ENCODE peak calls at places on chromosomes 12 and 14, in four cellular contexts. C is tibial artery, B is PC-3, O is BE2C. Q is an unnamed sample.

GRCh38 chr12:68040450-68041075 is 51.3 kb downstream of the IFNG-AS1 start:
- DNase-seq in B (peak), C (peak), O (peak), Q (peak)

GRCh38 chr12:47949441-47950341 is 13.7 kb upstream of the TMEM106C start:
- DNase-seq in C (peak), O (peak), B (peak), Q (peak)

GRCh38 chr12:1594045-1594294 is 411 bp downstream of the FBXL14 start:
- DNase-seq in C (peak), O (peak), B (peak), Q (peak)

GRCh38 chr12:47903927-47904646 is 707 bp downstream of the VDR start:
- DNase-seq in O (no peak), C (peak), B (peak), Q (no peak)

GRCh38 chr14:96177766-96178377 is 26.8 kb upstream of the BDKRB2 start:
- DNase-seq in C (peak), B (no peak), O (no peak), Q (peak)

GRCh38 chr14:35549551-35549950 is 15.6 kb downstream of the INSM2 start:
- DNase-seq in B (no peak), C (no peak), O (no peak), Q (no peak)

GRCh38 chr12:77225373-77225772 is 160.0 kb upstream of the E2F7 start:
- DNase-seq in C (no peak), B (no peak), O (no peak), Q (no peak)

GRCh38 chr14:83023369-83023768 is 1489.7 kb upstream of the SEL1L start:
- DNase-seq in C (no peak), B (no peak), O (no peak), Q (no peak)

GRCh38 chr14:39884091-39884490 is 451.9 kb upstream of the FBXO33 start:
- DNase-seq in O (no peak), C (no peak), B (no peak), Q (no peak)

GRCh38 chr12:15875863-15876262 is 6.3 kb upstream of the STRAP start:
- DNase-seq in B (no peak), O (no peak), C (no peak), Q (no peak)

GRCh38 chr12:44654641-44655625 is 221.2 kb downstream of the NELL2 start:
- DNase-seq in C (no peak), O (no peak), B (no peak), Q (no peak)

GRCh38 chr12:113194971-113195391 is 9.5 kb downstream of the RITA1 start:
- DNase-seq in B (no peak), O (no peak), C (no peak), Q (peak)

GRCh38 chr12:75724913-75725312 is 213.5 kb upstream of the KRR1 start:
- DNase-seq in C (no peak), O (peak), B (peak), Q (no peak)

GRCh38 chr12:5388581-5389535 is 43.0 kb upstream of the NTF3 start:
- DNase-seq in B (peak), O (no peak), C (no peak), Q (no peak)

GRCh38 chr12:32995623-32996022 is 99.0 kb upstream of the PKP2 start:
- DNase-seq in C (no peak), O (no peak), B (peak), Q (no peak)

GRCh38 chr14:102772781-102773570 is 4.3 kb upstream of the TRAF3 start:
- DNase-seq in B (no peak), O (peak), C (no peak), Q (peak)

GRCh38 chr12:27285395-27285794 is 41.3 kb downstream of the STK38L start:
- DNase-seq in B (no peak), O (no peak), C (no peak), Q (no peak)

GRCh38 chr14:56173360-56173922 is 55.2 kb downstream of the PELI2 start:
- DNase-seq in B (no peak), O (no peak), C (no peak), Q (no peak)

GRCh38 chr12:72057330-72057911 is 118.8 kb downstream of the TPH2 start:
- DNase-seq in C (no peak), O (no peak), B (no peak), Q (no peak)

GRCh38 chr12:121314441-121314840 is 17.9 kb upstream of the CAMKK2 start:
- DNase-seq in B (no peak), O (no peak), C (no peak), Q (no peak)

GRCh38 chr12:6342140-6342889 is 439 bp upstream of the TNFRSF1A start:
- DNase-seq in B (no peak), C (no peak), O (no peak), Q (no peak)

GRCh38 chr14:92865674-92866073 is 57.3 kb upstream of the CHGA start:
- DNase-seq in B (no peak), O (no peak), C (no peak), Q (no peak)

GRCh38 chr14:20603813-20604212 is 12.6 kb upstream of the RNASE12 start:
- DNase-seq in O (peak), B (no peak), C (no peak), Q (no peak)

GRCh38 chr14:61031026-61031425 is 50.0 kb downstream of the SLC38A6 start:
- DNase-seq in B (no peak), C (no peak), O (no peak), Q (no peak)

GRCh38 chr14:99318959-99319295 is 46.9 kb upstream of the BCL11B start:
- DNase-seq in C (no peak), B (no peak), O (no peak), Q (no peak)

GRCh38 chr12:54350743-54351142 is 13.5 kb downstream of the GPR84 start:
- DNase-seq in C (no peak), B (no peak), O (no peak), Q (peak)

GRCh38 chr12:20805921-20806320 is 4.6 kb upstream of the SLCO1B3 start:
- DNase-seq in C (no peak), B (no peak), O (no peak), Q (no peak)

GRCh38 chr12:726281-727140 is 25.9 kb upstream of the WNK1 start:
- DNase-seq in C (no peak), B (peak), O (no peak), Q (no peak)

GRCh38 chr14:38079886-38080285 is 127.8 kb upstream of the SSTR1 start:
- DNase-seq in C (no peak), B (no peak), O (peak), Q (no peak)

DNA sequence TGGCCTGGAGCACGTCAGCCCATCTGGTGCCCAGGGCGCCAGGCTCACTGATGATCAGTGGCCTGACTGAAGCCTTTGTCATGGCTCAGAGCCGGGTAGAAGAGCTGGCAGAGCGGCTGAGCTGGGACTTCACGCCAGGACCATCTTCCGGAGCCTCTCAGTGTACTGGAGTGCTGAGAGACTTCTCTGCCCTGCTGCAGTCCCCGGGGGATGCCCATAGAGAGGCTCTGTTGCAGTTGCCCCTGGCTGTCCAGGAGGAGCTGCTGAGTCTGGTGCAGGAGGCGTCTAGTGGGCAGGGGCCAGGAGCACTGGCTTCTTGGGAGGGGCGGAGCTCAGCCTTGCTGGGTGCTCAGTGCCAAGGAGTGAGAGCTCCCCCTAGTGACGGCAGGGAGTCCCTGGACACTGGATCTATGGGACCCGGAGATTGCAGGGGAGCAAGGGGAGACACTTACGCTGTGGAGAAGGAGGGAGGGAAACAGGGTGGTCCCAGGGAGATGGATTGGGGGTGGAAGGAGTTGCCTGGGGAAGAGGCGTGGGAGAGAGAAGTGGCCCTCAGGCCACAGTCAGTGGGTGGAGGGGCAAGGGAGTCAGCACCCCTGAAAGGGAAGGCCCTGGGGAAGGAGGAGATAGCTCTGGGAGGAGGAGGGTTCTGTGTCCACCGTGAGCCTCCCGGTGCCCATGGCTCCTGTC is 2.0 kb downstream of the KHNYN start:
- DNase-seq in O (peak), C (peak), B (peak), Q (peak)
- H3K4me3 ChIP-seq in O (no peak), C (peak), B (peak), Q (no peak)

DNA sequence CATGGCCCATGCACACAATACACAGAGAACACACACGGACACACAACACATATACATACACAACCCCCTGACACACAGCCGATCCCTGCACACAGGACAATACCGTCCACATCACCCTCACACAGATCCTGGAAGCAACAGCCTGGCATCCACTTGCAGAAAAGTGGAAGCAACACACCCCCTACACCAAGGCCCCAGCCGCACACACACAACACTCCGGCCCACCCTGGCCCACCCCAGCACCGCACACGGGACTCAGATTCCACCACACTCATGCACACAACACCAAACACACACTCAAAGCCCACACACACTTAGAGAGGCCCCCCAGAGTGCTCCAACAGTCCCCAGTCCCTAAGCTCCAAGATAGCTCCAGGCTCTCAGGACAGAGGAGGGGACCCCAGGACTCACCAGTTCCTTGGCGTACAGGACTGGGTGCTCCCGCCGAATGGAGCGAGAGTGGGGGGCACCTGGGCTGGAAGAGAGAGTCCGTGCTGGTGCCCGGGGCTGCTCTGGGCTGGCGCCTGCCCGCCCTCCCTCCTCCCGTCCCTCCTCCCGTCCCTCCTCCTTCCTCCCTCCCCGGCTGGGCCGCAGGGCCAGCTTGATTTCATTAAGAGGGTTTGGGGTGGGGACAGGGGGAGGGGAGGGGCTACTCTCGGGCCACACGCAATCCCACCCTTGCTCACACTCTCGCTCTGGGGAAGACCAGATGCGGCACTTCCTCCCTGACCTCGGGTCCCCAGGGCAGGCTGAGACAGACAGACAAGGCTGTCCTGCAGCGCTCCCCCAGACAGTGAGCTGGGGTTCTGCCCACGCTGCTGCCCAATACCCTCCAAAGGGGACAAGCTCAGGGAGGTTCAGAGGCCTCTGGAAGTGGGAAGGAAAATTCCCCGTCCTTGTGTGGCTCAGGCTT is at the start of gene TMEM119:
- DNase-seq in B (no peak), C (peak), O (peak), Q (peak)
- H3K4me3 ChIP-seq in B (no peak), C (peak), O (peak), Q (no peak)

DNA sequence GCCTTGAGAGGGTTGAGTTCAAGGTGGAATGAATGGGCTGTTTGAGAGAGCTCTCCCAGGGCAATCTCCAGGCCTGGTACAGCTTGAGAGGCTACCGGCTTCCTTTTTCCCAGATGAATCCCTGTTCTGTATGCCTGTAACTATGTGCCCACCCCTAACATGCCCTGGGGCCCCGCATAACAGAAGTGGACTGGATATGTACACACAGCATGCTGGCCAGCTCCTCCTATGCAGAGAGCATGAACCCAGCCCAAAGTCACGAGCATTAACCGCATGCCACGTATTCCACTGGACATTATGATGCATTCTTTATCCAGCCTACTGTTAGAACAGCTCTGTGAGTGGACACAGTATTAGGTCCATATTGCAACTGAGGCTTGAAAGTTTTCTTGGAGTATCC is 43.5 kb downstream of the IRF2BPL start:
- DNase-seq in C (no peak), B (no peak), O (no peak), Q (no peak)
- H3K4me3 ChIP-seq in C (no peak), B (no peak), O (no peak), Q (no peak)

DNA sequence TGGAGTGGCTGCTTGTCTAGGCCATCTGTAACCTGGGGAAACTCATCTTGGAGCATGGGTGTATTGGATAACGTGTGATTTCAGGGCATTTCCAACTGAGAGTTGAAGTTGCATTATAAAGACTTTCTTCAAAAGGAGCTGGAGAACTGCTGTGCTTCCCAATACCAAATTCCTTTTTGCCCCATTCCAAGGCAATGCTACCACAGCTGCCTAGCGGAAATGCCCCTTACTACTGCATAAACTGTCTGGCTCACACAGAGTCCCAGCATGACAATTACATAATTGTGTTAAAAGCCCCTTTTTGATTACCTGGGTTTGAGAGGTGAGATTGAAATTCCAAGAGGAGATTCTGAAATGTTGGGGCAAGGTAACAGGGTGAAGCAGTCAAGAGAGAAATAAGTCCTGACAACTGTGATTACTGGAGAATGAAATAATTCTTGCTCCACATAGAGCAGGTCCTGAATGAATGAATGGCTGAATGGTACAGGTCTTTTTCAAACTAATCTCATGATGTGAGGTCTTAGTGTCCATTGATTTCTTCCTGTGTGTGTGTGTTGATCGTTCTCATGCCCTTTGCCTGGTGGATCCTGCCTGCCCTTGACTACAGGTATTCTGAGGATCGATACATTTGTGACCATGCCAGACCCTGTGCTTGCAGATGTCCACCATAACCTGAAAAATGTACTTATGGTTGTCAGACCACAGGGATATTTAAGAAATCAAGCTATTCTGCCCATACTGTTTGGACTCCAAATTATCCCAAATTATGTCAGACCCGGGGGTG is 386.5 kb downstream of the GRIN2B start:
- DNase-seq in B (no peak), C (no peak), O (no peak), Q (no peak)
- H3K4me3 ChIP-seq in B (no peak), C (no peak), O (no peak), Q (no peak)

DNA sequence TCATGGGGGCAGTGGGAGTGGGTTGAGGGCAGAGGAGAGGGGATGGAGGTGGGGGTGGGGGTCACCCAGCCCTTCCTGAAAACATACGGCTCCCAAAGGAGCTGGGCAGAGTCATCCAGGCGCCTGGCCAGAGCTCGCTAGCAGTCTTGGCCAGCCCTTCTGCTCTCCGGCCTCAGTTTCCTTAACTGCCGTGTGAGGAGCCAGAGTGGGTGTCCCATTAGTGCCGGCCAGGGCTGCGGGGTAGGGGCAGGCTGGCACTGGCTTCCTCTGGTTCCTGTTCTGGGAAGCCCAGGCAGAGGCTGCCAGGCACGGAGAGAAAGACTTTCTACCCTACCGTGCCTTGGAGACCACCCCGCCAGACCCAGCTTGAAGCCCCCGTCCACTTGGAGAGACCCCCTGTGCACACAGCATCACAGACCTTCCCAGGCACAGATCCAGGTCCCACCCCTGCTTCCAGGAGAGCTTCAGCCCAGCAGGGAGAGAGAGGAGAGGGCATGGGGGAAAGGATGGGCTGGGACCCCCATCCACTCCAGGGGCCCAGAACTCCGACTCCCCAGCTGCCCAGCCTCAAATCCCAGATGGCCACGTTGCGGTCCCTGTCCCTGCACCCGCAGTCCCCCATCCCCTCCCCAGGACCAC is 93.3 kb downstream of the RFLNA start:
- DNase-seq in O (no peak), B (no peak), C (no peak), Q (no peak)
- H3K4me3 ChIP-seq in O (peak), B (peak), C (peak), Q (no peak)